ENCODE peak calls at places on chromosomes 1 and 21, in five cellular contexts. W is ACHN; V is effector CD4-positive, alpha-beta T cell; M is cardiac muscle cell; A is stimulated activated CD4-positive, alpha-beta T cell treated with anti-CD3 and anti-CD28 coated beads, Interleukin-1b, Interleukin-23, amount 100 ng/mL, for 24 hours. U is an unnamed sample.

GRCh38 chr1:227884370-227885134 is 63.2 kb downstream of the WNT9A start:
- DNase-seq in W (no peak), V (no peak), M (no peak), A (no peak), U (no peak)

GRCh38 chr1:203172184-203173115 is 3.2 kb downstream of the MYBPH start:
- DNase-seq in W (peak), V (peak), M (peak), A (peak), U (no peak)

GRCh38 chr21:45259206-45259795 is 28.4 kb downstream of the POFUT2 start:
- DNase-seq in W (no peak), V (no peak), M (no peak), A (no peak), U (no peak)

GRCh38 chr21:45618846-45619485 is 24.6 kb upstream of the PCBP3 start:
- DNase-seq in W (no peak), V (no peak), M (no peak), A (no peak), U (no peak)

GRCh38 chr1:228488107-228488817 is 1.1 kb downstream of the RNF187 start:
- DNase-seq in W (no peak), V (no peak), M (no peak), A (no peak), U (no peak)

GRCh38 chr21:42523941-42524340 is 10.3 kb downstream of the SLC37A1 start:
- DNase-seq in W (no peak), V (no peak), M (no peak), A (no peak), U (no peak)

GRCh38 chr1:208835082-208835467 is 590.9 kb upstream of the PLXNA2 start:
- DNase-seq in W (no peak), V (no peak), M (no peak), A (no peak), U (no peak)

GRCh38 chr1:189769448-189769847 is 708.2 kb downstream of the BRINP3 start:
- DNase-seq in W (no peak), V (no peak), M (no peak), A (no peak), U (no peak)

GRCh38 chr1:223726380-223727001 is 14.2 kb downstream of the CAPN2 start:
- DNase-seq in W (peak), V (peak), M (no peak), A (peak), U (no peak)

GRCh38 chr1:64487061-64487460 is 17.1 kb downstream of the CACHD1 start:
- DNase-seq in W (peak), V (no peak), M (no peak), A (no peak), U (no peak)

GRCh38 chr21:38301321-38302214 is 44.8 kb downstream of the KCNJ15 start:
- DNase-seq in W (no peak), V (no peak), M (no peak), A (no peak), U (no peak)

GRCh38 chr21:42346441-42346840 is 4.4 kb downstream of the TFF2 start:
- DNase-seq in W (no peak), V (no peak), M (no peak), A (no peak), U (no peak)

GRCh38 chr1:216178266-216178665 is 245.0 kb downstream of the USH2A start:
- DNase-seq in W (no peak), V (no peak), M (no peak), A (no peak), U (no peak)

U was measured in GF-D8.